ENCODE peak calls at places on chromosomes 7 and 10, in eight cellular contexts. O is IMR-90, A is mammary epithelial cell, Q is CD14-positive monocyte, L is A549, W is left lung, P is mesothelial cell of epicardium, T is progenitor cell of endocrine pancreas. X is an unnamed sample.

GRCh38 chr7:46178685-46179084 is 257.6 kb upstream of the IGFBP3 start:
- DNase-seq in A (peak), Q (no peak), L (no peak), T (no peak), O (peak), W (no peak), P (no peak), X (no peak)

GRCh38 chr7:33395340-33395739 is 266.0 kb downstream of the BBS9 start:
- DNase-seq in Q (no peak), A (no peak), P (no peak), T (no peak), W (no peak), O (peak), L (no peak), X (no peak)

GRCh38 chr10:58579011-58579655 is 66.5 kb downstream of the BICC1 start:
- DNase-seq in O (no peak), W (no peak), P (no peak), L (no peak), T (no peak), Q (no peak), A (no peak), X (no peak)

GRCh38 chr7:139679731-139680594 is 97.8 kb downstream of the HIPK2 start:
- DNase-seq in T (no peak), O (peak), L (peak), A (no peak), P (no peak), W (no peak), Q (no peak), X (no peak)

GRCh38 chr10:119917777-119918176 is 25.2 kb downstream of the SEC23IP start:
- DNase-seq in O (peak), P (no peak), L (no peak), T (no peak), A (no peak), Q (no peak), W (no peak), X (no peak)

GRCh38 chr10:119118231-119118630 is 14.3 kb downstream of the DENND10 start:
- DNase-seq in A (no peak), W (no peak), P (no peak), L (no peak), T (no peak), Q (no peak), O (no peak), X (no peak)

GRCh38 chr10:251982-252582 is 116.8 kb downstream of the ZMYND11 start:
- DNase-seq in W (no peak), O (no peak), A (no peak), Q (no peak), P (no peak), T (no peak), L (no peak), X (no peak)

GRCh38 chr10:129531969-129532660 is 65.1 kb downstream of the MGMT start:
- DNase-seq in Q (no peak), O (no peak), P (no peak), A (peak), W (no peak), L (no peak), T (no peak), X (no peak)

GRCh38 chr10:29344073-29344820 is 55.4 kb downstream of the LYZL1 start:
- DNase-seq in T (no peak), Q (no peak), L (no peak), P (no peak), W (no peak), O (peak), A (peak), X (no peak)

GRCh38 chr7:120272261-120272895 is 597 bp upstream of the KCND2 start:
- DNase-seq in L (peak), Q (no peak), O (peak), T (no peak), W (no peak), A (peak), P (peak), X (peak)

GRCh38 chr7:113113912-113114311 is 4.4 kb downstream of the SMIM30 start:
- DNase-seq in T (no peak), Q (no peak), W (no peak), P (no peak), L (peak), O (no peak), A (no peak), X (no peak)

GRCh38 chr10:70738425-70739121 is 46.6 kb downstream of the TBATA start:
- DNase-seq in L (no peak), A (no peak), P (no peak), W (no peak), T (no peak), O (no peak), Q (no peak), X (no peak)

GRCh38 chr7:156731651-156732050 is 91.1 kb downstream of the RNF32 start:
- DNase-seq in L (no peak), T (no peak), P (no peak), Q (no peak), A (no peak), W (no peak), O (peak), X (no peak)

GRCh38 chr7:151078233-151079040 is 2.2 kb downstream of the FASTK start:
- DNase-seq in Q (no peak), L (no peak), O (no peak), P (no peak), W (peak), A (no peak), T (no peak), X (no peak)

GRCh38 chr10:133419211-133419950 is 5.0 kb downstream of the SPRN start:
- DNase-seq in P (no peak), A (no peak), W (peak), O (no peak), T (no peak), L (no peak), Q (no peak), X (no peak)

GRCh38 chr7:16661924-16662323 is 15.9 kb downstream of the BZW2 start:
- DNase-seq in A (no peak), T (no peak), L (no peak), Q (no peak), P (no peak), O (no peak), W (no peak), X (no peak)

GRCh38 chr10:132441818-132442217 is 44.8 kb downstream of the PWWP2B start:
- DNase-seq in W (peak), O (no peak), A (no peak), L (no peak), Q (no peak), T (no peak), P (no peak), X (no peak)

GRCh38 chr10:31457858-31458257 is 138.8 kb downstream of the ZEB1 start:
- DNase-seq in Q (no peak), W (no peak), P (no peak), O (peak), A (no peak), L (no peak), T (no peak), X (no peak)

GRCh38 chr7:134724606-134725005 is 54.8 kb upstream of the CALD1 start:
- DNase-seq in P (no peak), L (peak), T (no peak), Q (no peak), W (no peak), A (peak), O (peak), X (no peak)

GRCh38 chr10:109883859-109884771 is 39.2 kb downstream of the XPNPEP1 start:
- DNase-seq in W (no peak), A (peak), P (peak), T (peak), O (peak), L (peak), Q (peak), X (peak)

GRCh38 chr7:24718431-24718831 is 38.8 kb downstream of the GSDME start:
- DNase-seq in A (no peak), Q (no peak), T (no peak), O (no peak), P (no peak), L (no peak), W (no peak), X (no peak)

GRCh38 chr7:9307131-9307530 is 873.7 kb downstream of the NXPH1 start:
- DNase-seq in W (no peak), Q (no peak), T (no peak), O (no peak), L (no peak), P (no peak), A (no peak), X (no peak)

GRCh38 chr7:155579565-155579964 is 33.2 kb upstream of the CNPY1 start:
- DNase-seq in Q (peak), T (no peak), W (no peak), O (no peak), A (no peak), L (no peak), P (no peak), X (no peak)

GRCh38 chr10:93495654-93496321 is 624 bp upstream of the CEP55 start:
- DNase-seq in T (no peak), L (peak), A (peak), P (no peak), Q (no peak), O (no peak), W (peak), X (peak)

GRCh38 chr7:16816820-16817219 is 12.0 kb upstream of the AGR2 start:
- DNase-seq in Q (no peak), O (no peak), T (no peak), W (no peak), P (no peak), A (no peak), L (no peak), X (no peak)

GRCh38 chr7:69839782-69840181 is 241.5 kb downstream of the AUTS2 start:
- DNase-seq in P (no peak), T (no peak), Q (no peak), A (no peak), L (no peak), W (no peak), O (no peak), X (no peak)
- TF ChIP-seq CTCF in P (no peak), T (no peak), Q (no peak), A (no peak), L (no peak), W (no peak), O (no peak), X (no peak)

GRCh38 chr10:88361995-88362540 is 221.1 kb downstream of the RNLS start:
- DNase-seq in W (no peak), P (no peak), Q (no peak), L (no peak), O (no peak), A (no peak), T (no peak), X (no peak)

GRCh38 chr10:88366772-88367171 is 216.3 kb downstream of the RNLS start:
- DNase-seq in L (no peak), T (no peak), Q (no peak), P (no peak), W (no peak), O (no peak), A (no peak), X (no peak)

GRCh38 chr10:88361494-88361893 is 221.6 kb downstream of the RNLS start:
- DNase-seq in L (no peak), T (no peak), W (no peak), Q (no peak), A (no peak), P (no peak), O (peak), X (no peak)
- TF ChIP-seq CTCF in L (no peak), T (no peak), W (no peak), Q (no peak), A (no peak), P (no peak), O (no peak), X (no peak)

GRCh38 chr10:25682203-25682950 is 251.7 kb upstream of the MYO3A start:
- DNase-seq in O (no peak), Q (no peak), W (no peak), T (no peak), P (peak), A (peak), L (peak), X (no peak)
- TF ChIP-seq CTCF in O (no peak), Q (no peak), W (no peak), T (peak), P (peak), A (no peak), L (peak), X (peak)

DNA sequence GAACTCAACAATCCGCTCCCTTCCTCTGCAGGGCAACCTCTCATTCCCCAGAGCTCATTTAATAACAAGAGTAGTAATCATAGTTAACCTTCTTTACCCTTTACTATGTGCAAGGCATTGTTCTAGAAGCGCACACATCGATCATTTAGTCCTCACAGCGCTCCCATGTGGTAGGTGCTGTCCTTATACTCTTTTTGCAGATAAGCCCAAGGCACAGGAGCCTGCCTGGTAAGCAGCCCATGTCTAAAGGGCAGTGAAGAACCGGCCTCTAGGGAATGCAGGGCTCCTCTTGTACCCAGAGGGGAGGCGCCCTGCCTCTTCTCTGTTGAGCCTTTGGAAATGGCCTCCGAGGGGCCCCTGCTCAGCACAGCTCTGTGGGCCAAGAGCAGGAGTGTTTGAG is 14.3 kb downstream of the CHST3 start:
- DNase-seq in T (no peak), L (no peak), P (no peak), W (no peak), Q (no peak), A (no peak), O (no peak), X (no peak)
- TF ChIP-seq CTCF in T (peak), L (no peak), P (no peak), W (no peak), Q (no peak), A (no peak), O (no peak), X (no peak)

GRCh38 chr7:32379486-32380115 is 110.6 kb downstream of the LSM5 start:
- DNase-seq in Q (no peak), P (no peak), T (no peak), W (no peak), O (no peak), A (no peak), L (no peak), X (no peak)

GRCh38 chr7:32381024-32381601 is 109.1 kb downstream of the LSM5 start:
- DNase-seq in A (no peak), W (no peak), L (no peak), T (no peak), P (no peak), O (no peak), Q (no peak), X (no peak)

GRCh38 chr7:32378991-32379390 is 111.2 kb downstream of the LSM5 start:
- DNase-seq in W (no peak), A (peak), P (no peak), T (no peak), L (no peak), Q (no peak), O (no peak), X (no peak)
- TF ChIP-seq CTCF in W (no peak), A (no peak), P (no peak), T (no peak), L (no peak), Q (no peak), O (no peak), X (no peak)

DNA sequence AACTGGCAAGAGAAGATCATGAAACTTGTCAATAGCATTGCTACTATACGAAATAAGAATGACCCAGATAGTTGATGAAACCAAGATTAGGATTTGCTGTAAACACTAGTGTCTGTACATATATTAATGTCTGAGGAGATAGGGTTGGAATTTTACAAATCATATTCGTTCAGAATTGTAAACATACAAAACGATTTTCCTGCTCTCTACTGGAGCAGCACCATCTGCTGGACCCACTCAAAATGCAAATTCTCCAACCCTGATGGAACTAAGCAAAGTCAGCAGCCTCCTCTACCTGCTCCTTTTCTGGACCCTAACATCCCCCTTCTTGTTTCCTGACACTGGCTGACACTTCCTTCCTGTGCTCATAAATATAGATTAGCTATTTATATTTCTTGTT is 29.4 kb upstream of the SGMS1 start:
- DNase-seq in T (no peak), L (peak), A (peak), W (no peak), P (no peak), Q (no peak), O (peak), X (no peak)
- TF ChIP-seq CTCF in T (peak), L (peak), A (peak), W (peak), P (no peak), Q (peak), O (peak), X (no peak)

GRCh38 chr7:43124388-43124787 is 11.9 kb downstream of the HECW1 start:
- DNase-seq in W (no peak), T (no peak), A (no peak), L (no peak), Q (no peak), O (no peak), P (no peak), X (no peak)

GRCh38 chr7:43119371-43120069 is 7.1 kb downstream of the HECW1 start:
- DNase-seq in T (no peak), O (peak), Q (no peak), W (no peak), A (no peak), P (no peak), L (no peak), X (no peak)

GRCh38 chr7:43117842-43118241 is 5.4 kb downstream of the HECW1 start:
- DNase-seq in A (no peak), P (no peak), Q (no peak), O (no peak), W (no peak), T (no peak), L (no peak), X (no peak)

GRCh38 chr7:43123457-43123856 is 11.0 kb downstream of the HECW1 start:
- DNase-seq in Q (no peak), P (no peak), W (no peak), O (no peak), L (no peak), A (no peak), T (no peak), X (no peak)
- TF ChIP-seq CTCF in Q (no peak), P (no peak), W (no peak), O (no peak), L (no peak), A (no peak), T (no peak), X (no peak)

GRCh38 chr10:63977329-63977923 is 456.2 kb downstream of the REEP3 start:
- DNase-seq in L (peak), T (peak), A (peak), W (no peak), O (peak), Q (no peak), P (no peak), X (peak)
- TF ChIP-seq CTCF in L (peak), T (peak), A (peak), W (peak), O (peak), Q (peak), P (peak), X (peak)

DNA sequence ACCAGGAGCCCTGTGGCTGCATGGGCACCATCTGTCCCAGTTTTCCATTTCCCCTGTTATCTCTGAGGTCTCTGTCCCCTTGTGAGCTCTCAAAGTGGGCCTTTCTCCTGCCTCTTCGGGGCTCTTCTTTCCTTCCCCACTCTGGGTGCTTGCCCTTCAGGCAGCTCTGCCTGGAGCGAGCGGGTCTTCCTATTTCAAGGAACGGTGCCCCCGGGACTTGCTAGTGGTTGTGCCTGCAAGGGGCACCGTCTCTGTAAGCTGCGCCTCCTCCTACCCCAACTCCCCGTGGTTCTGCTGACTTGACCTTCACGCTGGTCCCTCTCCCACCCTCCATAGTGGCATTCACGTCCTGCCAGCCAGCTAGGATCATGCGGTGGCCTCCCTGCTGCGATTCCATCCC is 110.1 kb downstream of the DOCK1 start:
- DNase-seq in L (no peak), T (no peak), Q (no peak), O (no peak), P (no peak), A (no peak), W (no peak), X (no peak)
- TF ChIP-seq CTCF in L (no peak), T (no peak), Q (no peak), O (no peak), P (no peak), A (no peak), W (no peak), X (no peak)

X was measured in glutamatergic neuron.